ENCODE peak calls at places on chromosomes 4 and X, in five cellular contexts. R is foreskin fibroblast, L is tibial artery, K is brain microvascular endothelial cell, M is dorsolateral prefrontal cortex. B is an unnamed sample.
A peak's percentile ranks its signal among the peaks of the same experiment; 100 is the strongest.

GRCh38 chr4:180805101-180805500 is 1438.1 kb upstream of the TENM3 start:
- DNase-seq in L (no peak), R (no peak), K (no peak), M (no peak), B (no peak)

GRCh38 chr4:147877308-147877771 is 145.5 kb downstream of the ARHGAP10 start:
- DNase-seq in M (no peak), L (no peak), R (no peak), K (no peak), B (no peak)

GRCh38 chrX:40261955-40262596 is 164.3 kb upstream of the BCOR start:
- DNase-seq in R (no peak), K (peak; percentile 16), M (no peak), L (no peak), B (no peak)

GRCh38 chrX:21207080-21207479 is 167.1 kb upstream of the CNKSR2 start:
- DNase-seq in R (no peak), K (no peak), L (no peak), M (no peak), B (no peak)

GRCh38 chrX:1661048-1661921 is 46.4 kb downstream of the ASMT start:
- DNase-seq in K (no peak), M (no peak), R (no peak), L (peak; percentile 25), B (no peak)

GRCh38 chr4:62548108-62548524 is 1348.0 kb downstream of the ADGRL3 start:
- DNase-seq in L (peak; percentile 54), K (no peak), R (no peak), M (no peak), B (no peak)

GRCh38 chr4:48340276-48340904 is 939 bp upstream of the SLAIN2 start:
- DNase-seq in M (no peak), K (peak; percentile 59), R (peak; percentile 81), L (no peak), B (no peak)

GRCh38 chrX:80808160-80808735 is 1.4 kb downstream of the BRWD3 start:
- DNase-seq in K (peak; percentile 60), M (peak; percentile 65), R (peak; percentile 83), L (peak; percentile 77), B (no peak)

GRCh38 chrX:68983004-68983857 is 154.4 kb downstream of the EFNB1 start:
- DNase-seq in M (no peak), R (no peak), K (no peak), L (no peak), B (no peak)

GRCh38 chr4:24063771-24064170 is 173.9 kb upstream of the PPARGC1A start:
- DNase-seq in K (no peak), L (no peak), R (no peak), M (no peak), B (no peak)

GRCh38 chr4:147453561-147454141 is 27.2 kb upstream of the EDNRA start:
- DNase-seq in L (no peak), R (peak; percentile 68), M (no peak), K (peak; percentile 38), B (no peak)

GRCh38 chr4:147714575-147715401 is 17.1 kb upstream of the ARHGAP10 start:
- DNase-seq in K (peak; percentile 85), R (peak; percentile 91), M (no peak), L (peak; percentile 70), B (no peak)

GRCh38 chr4:104263100-104263499 is 231.6 kb downstream of the CXXC4 start:
- DNase-seq in K (no peak), M (no peak), L (no peak), R (no peak), B (no peak)

GRCh38 chr4:13359809-13360208 is 124.3 kb downstream of the RAB28 start:
- DNase-seq in K (no peak), M (no peak), R (no peak), L (no peak), B (no peak)

GRCh38 chr4:159227984-159228383 is 125.1 kb downstream of the RAPGEF2 start:
- DNase-seq in L (peak; percentile 65), R (peak; percentile 67), K (peak; percentile 91), M (peak; percentile 35), B (peak; percentile 79)

GRCh38 chrX:14598330-14598729 is 69.0 kb downstream of the GLRA2 start:
- DNase-seq in R (no peak), K (no peak), L (no peak), M (no peak), B (no peak)

GRCh38 chr4:115159141-115159540 is 45.7 kb upstream of the NDST4 start:
- DNase-seq in K (no peak), M (no peak), R (peak; percentile 77), L (no peak), B (no peak)

GRCh38 chr4:77104405-77105292 is 28.9 kb upstream of the CCNI start:
- DNase-seq in M (no peak), L (peak; percentile 79), K (peak; percentile 18), R (peak; percentile 41), B (no peak)

GRCh38 chrX:63506320-63506719 is 155.2 kb upstream of the SPIN4 start:
- DNase-seq in L (no peak), R (peak; percentile 54), M (no peak), K (no peak), B (no peak)

GRCh38 chrX:29707088-29707487 is 508.3 kb upstream of the MAGEB2 start:
- DNase-seq in R (no peak), K (no peak), L (no peak), M (no peak), B (no peak)
- TF ChIP-seq CTCF in R (no peak), K (no peak), L (no peak), M (no peak), B (no peak)

DNA sequence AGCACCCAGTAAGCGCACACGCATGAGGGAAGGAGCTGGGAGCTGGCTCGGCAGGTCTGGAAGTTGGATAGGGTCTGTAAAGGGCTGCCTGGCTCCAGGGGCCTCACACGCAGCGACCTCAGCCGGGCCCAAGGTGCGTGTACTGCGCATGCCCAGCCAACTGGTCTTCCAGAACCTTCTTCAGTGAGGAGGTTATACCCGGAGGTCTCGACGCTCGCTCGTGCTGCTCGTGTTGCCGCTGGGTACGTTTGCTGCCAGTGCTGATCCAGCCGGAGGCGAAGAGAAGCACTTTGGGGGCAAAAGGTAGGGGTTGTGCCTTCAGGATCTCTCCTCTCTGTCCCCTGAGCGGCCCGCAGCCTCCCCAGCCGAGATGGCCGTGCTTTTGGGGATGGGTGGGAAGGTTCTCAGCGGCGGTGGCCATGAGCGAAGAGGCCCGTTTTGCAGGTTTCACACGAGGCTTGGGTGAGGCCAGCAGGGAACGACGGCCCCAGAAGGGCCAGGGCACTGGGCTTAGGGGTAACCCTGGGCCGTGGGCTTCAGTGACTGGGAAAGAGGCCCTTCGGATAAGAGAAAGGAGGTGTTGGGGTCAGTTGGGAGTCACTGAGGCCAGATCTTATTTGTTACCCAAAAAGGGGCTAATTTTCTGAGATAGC is 3.8 kb upstream of the CXCL9 start:
- DNase-seq in R (no peak), M (no peak), L (no peak), K (no peak), B (no peak)
- H3K4me3 ChIP-seq in R (no peak overlapping the region), M (no peak overlapping the region), L (no peak overlapping the region), K (no peak overlapping the region), B (no peak overlapping the region)

GRCh38 chr4:605702-606425 is 19.5 kb upstream of the PDE6B start:
- DNase-seq in M (no peak), R (no peak), K (no peak), L (no peak), B (no peak)
- TF ChIP-seq CTCF in M (no peak), R (no peak), K (no peak), L (no peak), B (no peak)

DNA sequence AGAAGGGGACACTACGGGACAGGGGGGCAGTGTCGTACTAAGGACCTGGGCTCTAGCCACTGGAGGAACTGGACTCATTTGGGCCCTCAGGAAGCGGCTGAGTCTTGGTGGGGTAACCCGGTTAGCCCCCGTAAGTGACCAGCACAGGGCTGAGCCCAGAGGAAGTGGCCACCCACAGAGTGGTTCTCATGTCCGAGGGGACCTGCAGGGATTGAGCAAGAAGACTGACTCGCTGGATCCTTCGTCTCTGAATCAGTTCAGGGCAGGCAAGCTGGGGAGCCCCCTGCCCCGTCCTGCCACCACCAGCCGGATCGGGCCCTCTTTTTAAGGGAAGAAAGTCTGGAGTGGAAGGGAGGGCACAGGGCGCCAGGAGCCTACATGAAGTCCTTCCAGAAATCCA is 719 bp upstream of the BGN start:
- DNase-seq in K (no peak), L (peak; percentile 43), M (no peak), R (peak; percentile 37), B (no peak)
- H3K4me3 ChIP-seq in K (peak overlapping the region; percentile 15), L (peak overlapping the region; percentile 64), M (peak overlapping the region; percentile 50), R (peak overlapping the region; percentile 41), B (no peak overlapping the region)